ENCODE peak calls at places on chromosomes 6 and 20, in six cellular contexts. L is HepG2, J is HCT116, E is K562, B is H1, K is GM12878. Q is an unnamed sample.

GRCh38 chr6:142850653-142851434 is 94.1 kb downstream of the HIVEP2 start:
- DNase-seq in L (no peak), J (no peak), E (no peak), B (no peak), K (peak), Q (no peak)

GRCh38 chr6:43972915-43973304 is 154.3 kb downstream of the MRPL14 start:
- DNase-seq in L (no peak), J (no peak), E (no peak), B (no peak), K (no peak), Q (no peak)

GRCh38 chr6:148443798-148444560 is 101.3 kb downstream of the SASH1 start:
- DNase-seq in L (no peak), J (no peak), E (no peak), B (no peak), K (no peak), Q (no peak)

GRCh38 chr6:124869412-124869811 is 92.8 kb upstream of the RNF217 start:
- DNase-seq in L (no peak), J (no peak), E (no peak), B (no peak), K (no peak), Q (no peak)

GRCh38 chr20:57638173-57638894 is 18.1 kb upstream of the ZBP1 start:
- DNase-seq in L (no peak), J (no peak), E (no peak), B (no peak), K (no peak), Q (no peak)

GRCh38 chr6:107064579-107065065 is 36.6 kb downstream of the MTRES1 start:
- DNase-seq in L (peak), J (no peak), E (no peak), B (no peak), K (no peak), Q (no peak)

GRCh38 chr6:98828991-98829411 is 5.4 kb upstream of the POU3F2 start:
- DNase-seq in L (no peak), J (no peak), E (no peak), B (no peak), K (no peak), Q (peak)

GRCh38 chr6:4676016-4676415 is 100.2 kb upstream of the CDYL start:
- DNase-seq in L (no peak), J (no peak), E (no peak), B (no peak), K (no peak), Q (no peak)

GRCh38 chr6:79506251-79506650 is 31.0 kb downstream of the LCA5 start:
- DNase-seq in L (no peak), J (no peak), E (no peak), B (no peak), K (no peak), Q (no peak)

GRCh38 chr6:39260451-39260850 is 31.2 kb upstream of the KCNK5 start:
- DNase-seq in L (no peak), J (no peak), E (no peak), B (no peak), K (no peak), Q (no peak)

DNA sequence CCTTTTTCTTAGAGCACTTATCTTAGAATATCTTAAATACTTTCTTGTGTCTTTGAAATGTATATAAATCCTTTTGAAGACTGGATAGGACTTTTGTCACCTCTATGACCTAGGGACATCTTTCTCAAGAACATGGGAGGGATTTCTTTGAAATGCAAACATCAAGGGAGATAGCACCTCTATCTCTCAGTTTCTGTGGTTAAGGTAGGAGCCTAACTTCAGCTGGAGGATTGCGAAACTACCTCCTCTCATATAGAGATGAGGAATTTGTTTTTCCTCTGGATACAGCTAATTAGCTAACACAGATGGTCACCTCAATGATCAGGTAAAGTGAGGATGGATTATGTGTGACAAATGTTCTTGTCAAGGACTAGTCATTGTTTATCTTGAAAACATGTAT is 631.3 kb upstream of the IMPG1 start:
- DNase-seq in L (no peak), J (no peak), E (no peak), B (no peak), K (no peak), Q (no peak)
- TF ChIP-seq ATF3 in L (no peak), J (no peak), E (no peak), B (no peak), K (no peak), Q (no peak)

DNA sequence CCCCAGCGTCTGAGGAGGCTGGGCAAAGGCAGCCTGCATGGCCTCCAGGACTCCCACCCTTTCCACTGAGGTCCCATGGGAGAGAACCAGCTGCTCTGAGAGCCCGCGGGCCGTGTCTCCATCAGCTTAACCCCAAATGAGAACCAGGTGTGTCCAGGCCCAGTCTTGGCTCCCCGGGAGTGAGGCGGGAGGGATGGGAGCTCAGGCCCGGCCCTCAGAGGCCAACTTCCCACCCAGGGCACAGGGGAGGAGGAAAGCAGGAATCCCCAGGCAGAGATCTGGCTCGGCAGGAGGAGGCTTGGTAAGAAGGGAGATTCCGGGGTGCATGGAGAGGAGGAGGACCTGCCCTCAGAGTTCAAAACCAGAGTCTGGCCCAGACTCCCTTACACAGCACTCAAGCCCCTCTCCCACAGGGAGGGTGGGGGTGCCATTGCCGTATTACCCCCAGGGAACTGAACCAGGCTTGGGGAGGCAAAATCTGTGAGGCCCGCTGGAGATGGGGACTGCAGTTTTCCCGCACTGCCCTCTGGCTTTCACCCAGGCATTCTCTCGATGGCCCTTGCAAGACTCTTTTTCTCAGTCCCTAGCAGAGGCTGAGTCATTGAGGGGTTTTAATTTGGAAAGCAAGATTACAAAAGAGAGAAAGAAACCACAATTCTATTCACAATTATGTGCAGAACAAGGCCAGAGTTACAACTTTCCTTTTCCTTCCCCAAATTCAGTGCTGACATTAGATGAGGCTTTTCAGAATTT is 17.1 kb downstream of the FOXF2 start:
- DNase-seq in L (no peak), J (no peak), E (no peak), B (no peak), K (no peak), Q (no peak)
- TF ChIP-seq CTCF in L (no peak), J (no peak), E (no peak), B (no peak), K (no peak), Q (no peak)

DNA sequence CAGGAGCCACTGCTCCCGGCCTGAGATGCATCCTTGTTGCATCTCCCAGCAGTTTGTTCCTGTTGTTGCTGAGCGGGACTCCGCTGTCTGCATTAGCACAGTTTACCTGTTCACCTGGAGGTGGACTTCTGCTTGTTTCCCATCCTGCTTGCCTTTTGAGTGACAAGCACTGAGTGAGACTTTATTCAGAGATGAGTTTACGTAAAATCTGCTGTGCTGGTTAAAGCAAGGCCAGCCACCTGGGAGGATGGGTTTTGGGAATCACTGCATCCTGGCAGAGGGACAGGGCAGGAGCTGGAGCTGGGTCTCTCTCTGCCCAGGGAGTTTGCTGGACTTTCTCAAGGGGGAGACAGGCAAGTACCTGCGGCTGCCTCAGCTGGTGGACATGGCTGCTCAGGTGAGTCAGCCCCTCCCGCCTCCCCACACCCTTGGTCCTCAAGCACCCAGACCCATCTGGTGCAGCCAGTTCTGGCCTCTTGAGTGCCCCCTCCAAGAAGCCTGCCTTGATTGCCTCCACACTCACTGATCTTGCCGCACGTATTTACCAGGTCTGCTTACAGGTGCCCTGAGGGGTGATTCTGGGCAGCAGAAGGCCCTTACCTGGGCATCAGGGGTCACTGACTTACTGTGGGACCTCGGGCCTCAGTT is 55.5 kb downstream of the SRC start:
- DNase-seq in L (no peak), J (no peak), E (no peak), B (no peak), K (no peak), Q (no peak)
- TF ChIP-seq ATF3 in L (no peak), J (no peak), E (no peak), B (no peak), K (no peak), Q (no peak)

GRCh38 chr20:50717312-50717711 is 14.1 kb upstream of the PARD6B start:
- DNase-seq in L (no peak), J (no peak), E (no peak), B (no peak), K (no peak), Q (no peak)

GRCh38 chr20:50720582-50720981 is 10.8 kb upstream of the PARD6B start:
- DNase-seq in L (no peak), J (no peak), E (peak), B (no peak), K (no peak), Q (no peak)

GRCh38 chr20:50716518-50716917 is 14.9 kb upstream of the PARD6B start:
- DNase-seq in L (no peak), J (no peak), E (no peak), B (no peak), K (no peak), Q (no peak)

GRCh38 chr20:50719328-50719727 is 12.1 kb upstream of the PARD6B start:
- DNase-seq in L (no peak), J (no peak), E (no peak), B (no peak), K (no peak), Q (no peak)

GRCh38 chr20:50717974-50718761 is 13.2 kb upstream of the PARD6B start:
- DNase-seq in L (no peak), J (no peak), E (no peak), B (no peak), K (no peak), Q (no peak)
- TF ChIP-seq CTCF in L (peak), J (no peak), E (peak), B (peak), K (no peak), Q (no peak)

GRCh38 chr20:47438464-47439381 is 63.0 kb upstream of the NCOA3 start:
- DNase-seq in L (no peak), J (peak), E (peak), B (no peak), K (peak), Q (no peak)
- TF ChIP-seq ATF3 in L (no peak), J (no peak), E (no peak), B (no peak), K (peak), Q (no peak)